ENCODE peak calls at places on chromosomes 12 and 14, in four cellular contexts. G is tibial artery, Q is kidney, A is hepatocyte. Z is an unnamed sample.

GRCh38 chr14:89498836-89499235 is 81.8 kb upstream of the FOXN3 start:
- DNase-seq in G (no peak), A (no peak), Q (no peak), Z (no peak)

GRCh38 chr12:31215521-31216232 is 110.3 kb downstream of the SINHCAF start:
- DNase-seq in Q (no peak), A (no peak), G (no peak), Z (no peak)

GRCh38 chr12:34287986-34288962 is 266.0 kb downstream of the ALG10 start:
- DNase-seq in A (peak), G (no peak), Q (peak), Z (no peak)

GRCh38 chr12:53868516-53868986 is 70.1 kb upstream of the HOXC13 start:
- DNase-seq in Q (no peak), G (no peak), A (peak), Z (no peak)

GRCh38 chr14:98229676-98230366 is 1042.2 kb downstream of the BCL11B start:
- DNase-seq in G (no peak), Q (no peak), A (no peak), Z (no peak)

GRCh38 chr12:124457287-124458219 is 109.9 kb downstream of the NCOR2 start:
- DNase-seq in G (peak), A (peak), Q (peak), Z (peak)

GRCh38 chr14:50947446-50947845 is 3.2 kb upstream of the PYGL start:
- DNase-seq in A (no peak), Q (no peak), G (no peak), Z (no peak)

GRCh38 chr14:37591311-37591940 is 3.6 kb downstream of the FOXA1 start:
- DNase-seq in Q (peak), G (no peak), A (peak), Z (no peak)

GRCh38 chr14:35384386-35385041 is 20.0 kb downstream of the NFKBIA start:
- DNase-seq in Q (peak), A (peak), G (peak), Z (no peak)

GRCh38 chr14:89787525-89787924 is 167.0 kb downstream of the EFCAB11 start:
- DNase-seq in Q (no peak), A (no peak), G (no peak), Z (no peak)

GRCh38 chr14:94522115-94522724 is 13.0 kb upstream of the SERPINA12 start:
- DNase-seq in Q (no peak), G (no peak), A (no peak), Z (no peak)

GRCh38 chr14:33343016-33343415 is 404.3 kb downstream of the NPAS3 start:
- DNase-seq in G (no peak), Q (no peak), A (no peak), Z (no peak)

GRCh38 chr12:38175538-38175937 is 141.0 kb upstream of the ALG10B start:
- DNase-seq in A (no peak), G (no peak), Q (no peak), Z (no peak)

GRCh38 chr12:13084898-13085640 is 18.4 kb downstream of the GSG1 start:
- DNase-seq in A (no peak), G (no peak), Q (no peak), Z (no peak)

GRCh38 chr12:9668141-9669018 is 1.1 kb upstream of the CLEC2D start:
- DNase-seq in A (no peak), G (no peak), Q (no peak), Z (no peak)

GRCh38 chr12:823043-823698 is 70.8 kb downstream of the WNK1 start:
- DNase-seq in G (no peak), A (no peak), Q (no peak), Z (no peak)

GRCh38 chr12:108297895-108298760 is 41.0 kb downstream of the CMKLR1 start:
- DNase-seq in A (no peak), Q (peak), G (no peak), Z (no peak)

GRCh38 chr14:22039938-22040780 is 366.5 kb upstream of the OR4E1 start:
- DNase-seq in Q (no peak), A (peak), G (no peak), Z (no peak)

GRCh38 chr14:37081220-37081619 is 91.2 kb downstream of the SLC25A21 start:
- DNase-seq in G (no peak), Q (no peak), A (no peak), Z (no peak)

GRCh38 chr12:14880890-14881453 is 4.7 kb downstream of the MGP start:
- DNase-seq in A (no peak), Q (no peak), G (no peak), Z (no peak)

GRCh38 chr14:101054671-101055070 is 151.1 kb upstream of the RTL1 start:
- DNase-seq in G (no peak), Q (peak), A (no peak), Z (no peak)

GRCh38 chr12:81147286-81147919 is 69.5 kb downstream of the ACSS3 start:
- DNase-seq in Q (no peak), A (no peak), G (no peak), Z (no peak)

GRCh38 chr12:41061189-41061588 is 126.9 kb upstream of the PDZRN4 start:
- DNase-seq in Q (no peak), G (no peak), A (no peak), Z (no peak)

GRCh38 chr12:40622246-40622838 is 69.9 kb upstream of the CNTN1 start:
- DNase-seq in G (peak), Q (peak), A (peak), Z (peak)

GRCh38 chr14:64815257-64815656 is 64.5 kb downstream of the SPTB start:
- DNase-seq in G (no peak), A (no peak), Q (no peak), Z (no peak)

GRCh38 chr12:77591959-77592358 is 238.7 kb upstream of the NAV3 start:
- DNase-seq in Q (no peak), A (peak), G (no peak), Z (no peak)

GRCh38 chr14:20707622-20708021 is 19.1 kb downstream of the ANG start:
- DNase-seq in A (peak), Q (no peak), G (no peak), Z (no peak)

GRCh38 chr12:49325606-49326005 is 2.6 kb downstream of the TROAP start:
- DNase-seq in Q (no peak), A (no peak), G (no peak), Z (no peak)

GRCh38 chr12:116559080-116559329 is 176 bp upstream of the MAP1LC3B2 start:
- DNase-seq in G (no peak), A (no peak), Q (no peak), Z (no peak)

GRCh38 chr12:5258498-5258897 is 173.4 kb upstream of the NTF3 start:
- DNase-seq in A (peak), Q (no peak), G (peak), Z (no peak)

DNA sequence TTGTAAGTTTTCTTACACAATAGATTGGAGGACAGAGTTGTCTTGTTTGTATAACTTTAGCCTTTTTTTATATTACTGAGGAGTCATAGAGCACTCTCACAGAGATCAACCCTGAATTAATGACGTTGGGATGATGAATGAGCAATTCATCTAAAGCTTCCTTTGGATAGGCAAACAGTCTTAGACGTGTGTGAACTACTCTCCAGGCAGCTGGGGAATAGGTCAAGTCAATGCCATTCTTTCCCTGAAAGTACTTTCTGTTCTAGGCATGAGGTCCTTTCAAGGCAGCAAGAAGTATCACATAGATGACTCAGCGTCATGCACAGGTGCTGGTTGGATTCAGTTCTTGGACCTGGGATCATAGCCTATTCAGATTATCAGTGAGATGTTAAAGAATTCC is 369.1 kb upstream of the NOVA1 start:
- DNase-seq in G (peak), A (peak), Q (no peak), Z (no peak)
- H3K27ac ChIP-seq in G (no peak), A (no peak), Q (no peak), Z (no peak)

GRCh38 chr14:54672181-54672580 is 105.3 kb downstream of the SAMD4A start:
- DNase-seq in A (no peak), Q (no peak), G (no peak), Z (no peak)
- H3K27ac ChIP-seq in A (no peak), Q (no peak), G (peak), Z (no peak)

GRCh38 chr12:119692410-119692809 is 24.5 kb downstream of the PRKAB1 start:
- DNase-seq in Q (no peak), A (no peak), G (no peak), Z (no peak)

GRCh38 chr12:119693006-119693405 is 25.1 kb downstream of the PRKAB1 start:
- DNase-seq in G (peak), Q (no peak), A (peak), Z (no peak)

GRCh38 chr12:119693511-119693910 is 25.6 kb downstream of the PRKAB1 start:
- DNase-seq in Q (no peak), A (no peak), G (no peak), Z (no peak)

GRCh38 chr12:119695034-119695433 is 27.1 kb downstream of the PRKAB1 start:
- DNase-seq in Q (no peak), A (no peak), G (no peak), Z (no peak)

GRCh38 chr12:119694111-119694510 is 26.2 kb downstream of the PRKAB1 start:
- DNase-seq in G (no peak), Q (no peak), A (peak), Z (no peak)
- H3K27ac ChIP-seq in G (no peak), Q (peak), A (peak), Z (no peak)

GRCh38 chr14:104932676-104933631 is 8.3 kb downstream of the PLD4 start:
- DNase-seq in A (peak), G (peak), Q (peak), Z (peak)
- H3K27ac ChIP-seq in A (no peak), G (peak), Q (no peak), Z (no peak)

DNA sequence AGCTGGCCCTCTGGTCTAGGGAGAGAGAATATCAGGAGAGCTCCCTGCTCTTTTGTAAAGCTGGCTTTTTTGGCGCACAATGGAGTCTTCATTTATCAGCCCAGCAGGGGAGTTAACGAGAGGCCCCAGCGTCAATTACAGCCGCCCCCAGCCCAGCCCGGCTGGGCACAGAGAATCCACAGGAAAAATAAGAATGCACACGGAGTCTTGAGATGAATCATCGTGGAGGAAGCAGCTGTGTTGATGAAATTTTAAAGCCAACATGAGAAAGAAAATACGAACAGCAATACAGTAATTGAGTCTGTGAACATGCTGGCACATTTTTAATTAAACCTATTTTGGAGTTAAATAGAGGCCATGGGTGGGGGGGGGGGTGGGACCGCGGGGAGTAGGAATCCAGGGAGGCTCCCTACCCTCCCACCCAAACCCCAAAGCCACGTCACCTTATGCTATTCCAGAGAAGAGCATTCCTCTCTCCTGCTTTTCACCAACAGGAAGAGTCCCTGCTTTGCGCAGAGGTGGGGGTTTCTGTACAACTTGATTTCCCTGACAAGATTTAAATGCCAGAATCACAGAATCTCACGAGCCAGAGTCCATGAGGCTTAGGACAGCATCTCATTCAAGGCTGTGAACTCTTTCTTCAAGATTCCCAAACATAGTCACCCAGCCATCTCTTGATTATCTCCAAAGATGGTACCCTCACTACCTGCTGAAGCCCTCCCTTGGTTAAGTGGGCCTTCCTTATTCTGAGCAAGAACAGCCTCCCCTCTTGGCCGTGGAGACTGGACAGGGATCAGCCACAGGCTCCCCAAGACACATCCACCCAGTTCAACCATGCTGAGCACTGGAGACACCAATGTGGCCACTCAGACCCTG is 50.2 kb downstream of the CCNK start:
- DNase-seq in A (no peak), G (no peak), Q (no peak), Z (no peak)
- H3K27ac ChIP-seq in A (peak), G (no peak), Q (no peak), Z (no peak)

Z was measured in substantia nigra.